ENCODE peak calls at places on chromosomes 4 and X, in eight cellular contexts. G, S, E, F, W, C, O and B are unnamed samples.

GRCh38 chr4:85725727-85726170 is 250.8 kb downstream of the ARHGAP24 start:
- DNase-seq in G (no peak), S (no peak), E (no peak), F (peak), W (peak), C (no peak), O (no peak), B (no peak)

GRCh38 chr4:108337923-108338322 is 169.2 kb upstream of the LEF1 start:
- DNase-seq in G (no peak), S (peak), E (no peak), F (no peak), W (no peak), C (peak), O (no peak), B (no peak)

GRCh38 chr4:185782523-185782922 is 29.5 kb downstream of the SORBS2 start:
- DNase-seq in G (no peak), S (no peak), E (no peak), F (no peak), W (no peak), C (no peak), O (no peak), B (no peak)

GRCh38 chr4:158170691-158171455 is 2.0 kb downstream of the GASK1B start:
- DNase-seq in G (no peak), S (no peak), E (peak), F (peak), W (peak), C (peak), O (no peak), B (no peak)

GRCh38 chr4:123984881-123985280 is 588.3 kb downstream of the SPRY1 start:
- DNase-seq in G (no peak), S (no peak), E (no peak), F (no peak), W (peak), C (no peak), O (no peak), B (no peak)

GRCh38 chrX:17824980-17825379 is 36.1 kb downstream of the RAI2 start:
- DNase-seq in G (no peak), S (no peak), E (no peak), F (no peak), W (no peak), C (no peak), O (no peak), B (no peak)

GRCh38 chr4:5200546-5200945 is 149.3 kb downstream of the STK32B start:
- DNase-seq in G (no peak), S (no peak), E (no peak), F (no peak), W (no peak), C (peak), O (no peak), B (no peak)

GRCh38 chr4:82643994-82644730 is 82.4 kb upstream of the TMEM150C start:
- DNase-seq in G (no peak), S (no peak), E (no peak), F (no peak), W (no peak), C (peak), O (no peak), B (no peak)

GRCh38 chr4:70670332-70671014 is 4.2 kb upstream of the JCHAIN start:
- DNase-seq in G (no peak), S (no peak), E (no peak), F (no peak), W (no peak), C (peak), O (no peak), B (no peak)

GRCh38 chr4:103204114-103204513 is 6.0 kb upstream of the CENPE start:
- DNase-seq in G (no peak), S (no peak), E (no peak), F (no peak), W (no peak), C (peak), O (no peak), B (no peak)

GRCh38 chr4:126106658-126107057 is 791.9 kb downstream of the FAT4 start:
- DNase-seq in G (no peak), S (no peak), E (no peak), F (no peak), W (no peak), C (peak), O (no peak), B (no peak)

GRCh38 chrX:1492421-1493012 is 39.8 kb upstream of the ASMTL start:
- DNase-seq in G (no peak), S (no peak), E (no peak), F (no peak), W (no peak), C (no peak), O (no peak), B (no peak)

GRCh38 chr4:109701566-109702399 is 1.5 kb downstream of the CASP6 start:
- DNase-seq in G (peak), S (no peak), E (no peak), F (peak), W (no peak), C (no peak), O (peak), B (peak)

GRCh38 chr4:6250984-6251295 is 18.7 kb upstream of the WFS1 start:
- DNase-seq in G (no peak), S (no peak), E (no peak), F (no peak), W (no peak), C (no peak), O (no peak), B (no peak)

GRCh38 chr4:99324978-99325377 is 3.8 kb upstream of the ADH1B start:
- DNase-seq in G (no peak), S (no peak), E (peak), F (no peak), W (peak), C (peak), O (no peak), B (no peak)

GRCh38 chrX:129641941-129642340 is 12.8 kb downstream of the APLN start:
- DNase-seq in G (no peak), S (no peak), E (no peak), F (no peak), W (no peak), C (peak), O (no peak), B (no peak)

GRCh38 chr4:24473309-24473721 is 111.0 kb downstream of the DHX15 start:
- DNase-seq in G (no peak), S (no peak), E (no peak), F (no peak), W (peak), C (peak), O (peak), B (no peak)

GRCh38 chr4:169663894-169664293 is 43.5 kb downstream of the CLCN3 start:
- DNase-seq in G (no peak), S (peak), E (no peak), F (no peak), W (no peak), C (no peak), O (no peak), B (no peak)

GRCh38 chr4:176635372-176636261 is 157.1 kb downstream of the VEGFC start:
- DNase-seq in G (no peak), S (peak), E (no peak), F (no peak), W (no peak), C (peak), O (no peak), B (no peak)

GRCh38 chrX:119694601-119695534 is 1.9 kb upstream of the SEPTIN6 start:
- DNase-seq in G (no peak), S (no peak), E (no peak), F (no peak), W (no peak), C (no peak), O (no peak), B (no peak)

GRCh38 chr4:141158219-141158618 is 24.9 kb upstream of the RNF150 start:
- DNase-seq in G (no peak), S (no peak), E (no peak), F (peak), W (no peak), C (peak), O (no peak), B (no peak)

GRCh38 chrX:150700107-150700506 is 6.9 kb downstream of the MTMR1 start:
- DNase-seq in G (no peak), S (no peak), E (no peak), F (no peak), W (no peak), C (no peak), O (no peak), B (no peak)

GRCh38 chr4:88985088-88985779 is 71.8 kb downstream of the FAM13A start:
- DNase-seq in G (no peak), S (no peak), E (no peak), F (no peak), W (no peak), C (peak), O (no peak), B (no peak)

GRCh38 chr4:2295535-2296442 is 33.9 kb upstream of the MXD4 start:
- DNase-seq in G (no peak), S (no peak), E (no peak), F (no peak), W (no peak), C (no peak), O (no peak), B (no peak)

GRCh38 chr4:61614256-61614655 is 414.1 kb downstream of the ADGRL3 start:
- DNase-seq in G (no peak), S (no peak), E (no peak), F (no peak), W (no peak), C (no peak), O (no peak), B (no peak)

GRCh38 chr4:38030023-38030422 is 69.8 kb downstream of the PTTG2 start:
- DNase-seq in G (no peak), S (no peak), E (no peak), F (no peak), W (no peak), C (peak), O (no peak), B (no peak)

GRCh38 chrX:72029473-72030411 is 102.0 kb downstream of the RTL5 start:
- DNase-seq in G (no peak), S (peak), E (no peak), F (no peak), W (no peak), C (peak), O (no peak), B (no peak)

GRCh38 chrX:136170109-136170800 is 22.9 kb downstream of the FHL1 start:
- DNase-seq in G (no peak), S (no peak), E (peak), F (no peak), W (no peak), C (peak), O (no peak), B (no peak)
- TF ChIP-seq CTCF in G (no peak), S (peak), E (no peak), F (no peak), W (peak), C (peak), O (no peak), B (no peak)

GRCh38 chrX:138775501-138775900 is 64.0 kb upstream of the FGF13 start:
- DNase-seq in G (no peak), S (no peak), E (no peak), F (peak), W (no peak), C (peak), O (no peak), B (no peak)

GRCh38 chrX:138777230-138777629 is 65.7 kb upstream of the FGF13 start:
- DNase-seq in G (no peak), S (no peak), E (no peak), F (no peak), W (no peak), C (no peak), O (no peak), B (no peak)
- TF ChIP-seq CTCF in G (peak), S (peak), E (no peak), F (no peak), W (no peak), C (peak), O (no peak), B (no peak)

DNA sequence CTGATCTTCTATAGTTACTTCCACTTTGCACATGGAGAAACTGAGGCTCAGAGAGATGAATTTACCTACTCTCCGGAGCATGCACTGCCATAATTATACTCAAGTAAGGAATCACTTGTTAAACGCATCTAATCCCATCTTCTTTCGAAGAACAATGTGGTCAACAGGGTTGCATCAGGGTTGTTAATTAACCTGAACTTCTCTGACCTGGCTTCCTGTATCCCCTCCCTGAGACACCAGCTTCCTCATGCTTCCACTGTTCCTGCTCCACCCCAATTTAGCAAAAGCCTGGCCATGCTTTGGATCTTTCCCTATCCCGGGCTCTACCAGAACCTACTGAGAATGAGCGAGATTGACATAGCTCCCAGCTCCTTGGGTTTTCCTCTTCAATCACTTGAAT is 136.7 kb downstream of the SMIM20 start:
- DNase-seq in G (no peak), S (no peak), E (no peak), F (no peak), W (no peak), C (no peak), O (no peak), B (no peak)
- TF ChIP-seq CTCF in G (no peak), S (no peak), E (no peak), F (no peak), W (no peak), C (no peak), O (no peak), B (no peak)

GRCh38 chrX:132610536-132610935 is 121.7 kb upstream of the MBNL3 start:
- DNase-seq in G (no peak), S (no peak), E (no peak), F (no peak), W (no peak), C (no peak), O (no peak), B (no peak)

GRCh38 chrX:132612990-132613564 is 124.2 kb upstream of the MBNL3 start:
- DNase-seq in G (peak), S (no peak), E (peak), F (peak), W (peak), C (peak), O (peak), B (peak)

GRCh38 chrX:132615396-132616131 is 126.7 kb upstream of the MBNL3 start:
- DNase-seq in G (peak), S (no peak), E (peak), F (peak), W (no peak), C (peak), O (peak), B (peak)

GRCh38 chrX:132613801-132614200 is 125.0 kb upstream of the MBNL3 start:
- DNase-seq in G (no peak), S (no peak), E (no peak), F (no peak), W (no peak), C (no peak), O (no peak), B (no peak)

DNA sequence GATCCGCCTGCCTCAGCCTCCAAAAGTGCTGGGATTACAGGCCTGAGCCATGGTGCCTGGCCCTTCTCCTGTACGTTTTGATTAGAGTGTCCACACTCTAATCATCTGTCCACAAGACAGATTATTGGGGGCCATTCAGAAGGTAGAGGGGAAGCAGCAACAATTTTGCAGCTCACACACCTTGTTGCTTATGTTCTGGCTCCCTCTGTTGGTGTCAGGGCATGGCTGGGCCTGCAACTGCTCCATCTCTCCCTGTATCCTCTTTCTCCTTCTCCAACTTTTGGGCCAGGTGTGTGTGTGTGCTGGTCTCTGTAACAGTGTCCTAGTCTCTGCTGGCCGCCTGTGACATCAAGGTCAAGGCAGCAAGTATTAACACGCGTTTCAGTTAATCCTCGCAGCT is 125.5 kb upstream of the MBNL3 start:
- DNase-seq in G (no peak), S (no peak), E (no peak), F (no peak), W (no peak), C (no peak), O (peak), B (no peak)
- TF ChIP-seq CTCF in G (peak), S (peak), E (no peak), F (no peak), W (no peak), C (peak), O (peak), B (no peak)

GRCh38 chr4:3706565-3707422 is 59.4 kb upstream of the ADRA2C start:
- DNase-seq in G (no peak), S (no peak), E (no peak), F (no peak), W (no peak), C (no peak), O (peak), B (no peak)
- TF ChIP-seq CTCF in G (no peak), S (no peak), E (no peak), F (no peak), W (no peak), C (no peak), O (no peak), B (no peak)